ENCODE peak calls at places on chromosomes 1 and 21, in eight cellular contexts. One of them, this sample, is unnamed.

GRCh38 chr1:231162300-231162969 is 577 bp downstream of the TRIM67 start:
- DNase-seq in ascending aorta: no peak
- DNase-seq in hepatic stellate cell: peak; percentile 63
- DNase-seq in lower leg skin: no peak
- DNase-seq in globus pallidus: no peak
- DNase-seq in endothelial cell: peak; percentile 66
- DNase-seq in activated CD8-positive, alpha-beta T cell treated with anti-CD3 and anti-CD28 coated beads, Interleukin-2, amount 10 ng/mL, durations not matched to agents 7 days and 5 days: peak; percentile 47
- DNase-seq in NAMALWA: no peak
- DNase-seq in this sample: peak; percentile 37

GRCh38 chr1:153760440-153760839 is 14.8 kb upstream of the SLC27A3 start:
- DNase-seq in activated CD8-positive, alpha-beta T cell treated with anti-CD3 and anti-CD28 coated beads, Interleukin-2, amount 10 ng/mL, durations not matched to agents 7 days and 5 days: no peak
- DNase-seq in lower leg skin: no peak
- DNase-seq in endothelial cell: no peak
- DNase-seq in NAMALWA: no peak
- DNase-seq in hepatic stellate cell: no peak
- DNase-seq in ascending aorta: no peak
- DNase-seq in globus pallidus: no peak
- DNase-seq in this sample: no peak

GRCh38 chr1:119276558-119276957 is 92.0 kb upstream of the HAO2 start:
- DNase-seq in ascending aorta: no peak
- DNase-seq in endothelial cell: no peak
- DNase-seq in activated CD8-positive, alpha-beta T cell treated with anti-CD3 and anti-CD28 coated beads, Interleukin-2, amount 10 ng/mL, durations not matched to agents 7 days and 5 days: no peak
- DNase-seq in NAMALWA: no peak
- DNase-seq in hepatic stellate cell: no peak
- DNase-seq in globus pallidus: no peak
- DNase-seq in lower leg skin: no peak
- DNase-seq in this sample: no peak

GRCh38 chr1:1847061-1847460 is 43.8 kb downstream of the GNB1 start:
- DNase-seq in NAMALWA: peak; percentile 42
- DNase-seq in globus pallidus: peak; percentile 52
- DNase-seq in ascending aorta: no peak
- DNase-seq in endothelial cell: no peak
- DNase-seq in activated CD8-positive, alpha-beta T cell treated with anti-CD3 and anti-CD28 coated beads, Interleukin-2, amount 10 ng/mL, durations not matched to agents 7 days and 5 days: no peak
- DNase-seq in lower leg skin: no peak
- DNase-seq in hepatic stellate cell: no peak
- DNase-seq in this sample: peak; percentile 50

GRCh38 chr1:19336543-19336942 is 24.4 kb downstream of the SLC66A1 start:
- DNase-seq in hepatic stellate cell: no peak
- DNase-seq in globus pallidus: no peak
- DNase-seq in ascending aorta: no peak
- DNase-seq in lower leg skin: no peak
- DNase-seq in NAMALWA: no peak
- DNase-seq in activated CD8-positive, alpha-beta T cell treated with anti-CD3 and anti-CD28 coated beads, Interleukin-2, amount 10 ng/mL, durations not matched to agents 7 days and 5 days: no peak
- DNase-seq in endothelial cell: no peak
- DNase-seq in this sample: no peak

GRCh38 chr1:45846931-45847330 is 43.5 kb downstream of the MAST2 start:
- DNase-seq in ascending aorta: no peak
- DNase-seq in endothelial cell: no peak
- DNase-seq in globus pallidus: no peak
- DNase-seq in hepatic stellate cell: peak; percentile 16
- DNase-seq in lower leg skin: no peak
- DNase-seq in activated CD8-positive, alpha-beta T cell treated with anti-CD3 and anti-CD28 coated beads, Interleukin-2, amount 10 ng/mL, durations not matched to agents 7 days and 5 days: no peak
- DNase-seq in NAMALWA: no peak
- DNase-seq in this sample: no peak

GRCh38 chr21:34227386-34227852 is 136.4 kb upstream of the KCNE2 start:
- DNase-seq in hepatic stellate cell: peak; percentile 29
- DNase-seq in globus pallidus: no peak
- DNase-seq in NAMALWA: no peak
- DNase-seq in activated CD8-positive, alpha-beta T cell treated with anti-CD3 and anti-CD28 coated beads, Interleukin-2, amount 10 ng/mL, durations not matched to agents 7 days and 5 days: no peak
- DNase-seq in ascending aorta: no peak
- DNase-seq in endothelial cell: no peak
- DNase-seq in lower leg skin: no peak
- DNase-seq in this sample: no peak

GRCh38 chr1:41738010-41738409 is 180.7 kb downstream of the HIVEP3 start:
- DNase-seq in endothelial cell: no peak
- DNase-seq in lower leg skin: no peak
- DNase-seq in hepatic stellate cell: no peak
- DNase-seq in globus pallidus: no peak
- DNase-seq in activated CD8-positive, alpha-beta T cell treated with anti-CD3 and anti-CD28 coated beads, Interleukin-2, amount 10 ng/mL, durations not matched to agents 7 days and 5 days: no peak
- DNase-seq in ascending aorta: no peak
- DNase-seq in NAMALWA: no peak
- DNase-seq in this sample: no peak

GRCh38 chr1:232884262-232884661 is 66.1 kb upstream of the NTPCR start:
- DNase-seq in NAMALWA: no peak
- DNase-seq in activated CD8-positive, alpha-beta T cell treated with anti-CD3 and anti-CD28 coated beads, Interleukin-2, amount 10 ng/mL, durations not matched to agents 7 days and 5 days: no peak
- DNase-seq in ascending aorta: no peak
- DNase-seq in globus pallidus: no peak
- DNase-seq in hepatic stellate cell: no peak
- DNase-seq in lower leg skin: no peak
- DNase-seq in endothelial cell: no peak
- DNase-seq in this sample: no peak

GRCh38 chr1:117735045-117735992 is 129.5 kb downstream of the TENT5C start:
- DNase-seq in NAMALWA: peak; percentile 50
- DNase-seq in lower leg skin: no peak
- DNase-seq in ascending aorta: no peak
- DNase-seq in endothelial cell: no peak
- DNase-seq in hepatic stellate cell: peak; percentile 65
- DNase-seq in activated CD8-positive, alpha-beta T cell treated with anti-CD3 and anti-CD28 coated beads, Interleukin-2, amount 10 ng/mL, durations not matched to agents 7 days and 5 days: peak; percentile 58
- DNase-seq in globus pallidus: peak; percentile 10
- DNase-seq in this sample: no peak

GRCh38 chr1:29197590-29197924 is 15.9 kb upstream of the SRSF4 start:
- DNase-seq in activated CD8-positive, alpha-beta T cell treated with anti-CD3 and anti-CD28 coated beads, Interleukin-2, amount 10 ng/mL, durations not matched to agents 7 days and 5 days: peak; percentile 64
- DNase-seq in NAMALWA: peak; percentile 70
- DNase-seq in lower leg skin: no peak
- DNase-seq in globus pallidus: no peak
- DNase-seq in hepatic stellate cell: no peak
- DNase-seq in endothelial cell: peak; percentile 27
- DNase-seq in ascending aorta: no peak
- DNase-seq in this sample: no peak

GRCh38 chr1:64963466-64963865 is 2.9 kb downstream of the JAK1 start:
- DNase-seq in lower leg skin: no peak
- DNase-seq in endothelial cell: no peak
- DNase-seq in NAMALWA: peak; percentile 51
- DNase-seq in ascending aorta: no peak
- DNase-seq in hepatic stellate cell: no peak
- DNase-seq in globus pallidus: no peak
- DNase-seq in activated CD8-positive, alpha-beta T cell treated with anti-CD3 and anti-CD28 coated beads, Interleukin-2, amount 10 ng/mL, durations not matched to agents 7 days and 5 days: no peak
- DNase-seq in this sample: no peak

GRCh38 chr1:7549277-7549676 is 221.8 kb upstream of the VAMP3 start:
- DNase-seq in ascending aorta: no peak
- DNase-seq in lower leg skin: peak; percentile 29
- DNase-seq in hepatic stellate cell: peak; percentile 76
- DNase-seq in globus pallidus: no peak
- DNase-seq in NAMALWA: no peak
- DNase-seq in activated CD8-positive, alpha-beta T cell treated with anti-CD3 and anti-CD28 coated beads, Interleukin-2, amount 10 ng/mL, durations not matched to agents 7 days and 5 days: peak; percentile 55
- DNase-seq in endothelial cell: no peak
- DNase-seq in this sample: no peak